ENCODE peak calls at places on chromosomes 11 and 22, in eight cellular contexts. N is heart right ventricle, U is tibial nerve, G is breast epithelium, Z is lung, W is foreskin keratinocyte, X is adrenal gland, F is AG09319. O is an unnamed sample.
A peak's percentile ranks its signal among the peaks of the same experiment; 100 is the strongest.

GRCh38 chr22:25111579-25112517 is 87.8 kb upstream of the CRYBB3 start:
- DNase-seq in U (no peak), G (peak; percentile 78), Z (peak; percentile 75), W (peak; percentile 29), N (no peak), X (peak; percentile 74), F (no peak), O (no peak)

GRCh38 chr11:90805172-90805571 is 582.3 kb upstream of the CHORDC1 start:
- DNase-seq in G (no peak), U (no peak), X (no peak), W (peak; percentile 66), N (no peak), F (no peak), Z (no peak), O (peak; percentile 35)

GRCh38 chr11:14657841-14658240 is 14.2 kb downstream of the PDE3B start:
- DNase-seq in X (no peak), U (no peak), F (no peak), Z (no peak), G (no peak), W (no peak), N (no peak), O (no peak)

GRCh38 chr22:36443198-36443770 is 38.2 kb downstream of the TXN2 start:
- DNase-seq in W (peak; percentile 56), N (no peak), X (no peak), F (no peak), G (no peak), U (no peak), Z (no peak), O (no peak)

GRCh38 chr11:15911377-15912044 is 444.8 kb downstream of the SOX6 start:
- DNase-seq in X (peak; percentile 25), W (no peak), F (no peak), G (no peak), Z (peak; percentile 44), N (peak; percentile 74), U (peak; percentile 54), O (no peak)

GRCh38 chr11:15258433-15259350 is 144.0 kb downstream of the INSC start:
- DNase-seq in N (no peak), G (no peak), X (no peak), W (peak; percentile 23), F (no peak), Z (no peak), U (no peak), O (peak; percentile 18)

GRCh38 chr11:72793081-72793451 is 781 bp downstream of the STARD10 start:
- DNase-seq in F (no peak), X (no peak), W (no peak), U (no peak), G (no peak), N (no peak), Z (no peak), O (no peak)

GRCh38 chr11:113457784-113458183 is 17.4 kb downstream of the DRD2 start:
- DNase-seq in Z (no peak), G (no peak), U (no peak), N (no peak), X (no peak), W (no peak), F (no peak), O (no peak)

GRCh38 chr11:92787638-92788037 is 181.8 kb upstream of the MTNR1B start:
- DNase-seq in G (no peak), W (no peak), F (no peak), U (no peak), Z (no peak), X (no peak), N (no peak), O (no peak)

GRCh38 chr22:22099833-22100812 is 117.5 kb upstream of the TOP3B start:
- DNase-seq in F (no peak), G (no peak), N (no peak), U (no peak), W (no peak), Z (no peak), X (no peak), O (no peak)

GRCh38 chr11:86724137-86724536 is 51.7 kb upstream of the ME3 start:
- DNase-seq in G (no peak), N (no peak), F (no peak), X (no peak), W (peak; percentile 79), Z (no peak), U (no peak), O (peak; percentile 39)
- TF ChIP-seq CTCF in G (no peak), N (no peak), F (no peak), X (no peak), W (no peak), Z (no peak), U (no peak), O (no peak)

GRCh38 chr11:119478711-119479285 is 55.8 kb upstream of the THY1 start:
- DNase-seq in W (no peak), F (no peak), X (no peak), G (peak; percentile 7), U (no peak), N (no peak), Z (no peak), O (no peak)

GRCh38 chr11:119480375-119481020 is 57.5 kb upstream of the THY1 start:
- DNase-seq in W (no peak), N (no peak), X (peak; percentile 4), Z (no peak), U (no peak), G (peak; percentile 27), F (no peak), O (no peak)

GRCh38 chr11:119481667-119482400 is 58.9 kb upstream of the THY1 start:
- DNase-seq in U (no peak), X (peak; percentile 50), N (peak; percentile 33), F (no peak), G (peak; percentile 47), W (peak; percentile 7), Z (no peak), O (no peak)

GRCh38 chr11:119481021-119481666 is 58.2 kb upstream of the THY1 start:
- DNase-seq in U (peak; percentile 76), G (peak; percentile 92), X (peak; percentile 83), W (peak; percentile 72), F (peak; percentile 92), Z (peak; percentile 78), N (peak; percentile 82), O (peak; percentile 87)

DNA sequence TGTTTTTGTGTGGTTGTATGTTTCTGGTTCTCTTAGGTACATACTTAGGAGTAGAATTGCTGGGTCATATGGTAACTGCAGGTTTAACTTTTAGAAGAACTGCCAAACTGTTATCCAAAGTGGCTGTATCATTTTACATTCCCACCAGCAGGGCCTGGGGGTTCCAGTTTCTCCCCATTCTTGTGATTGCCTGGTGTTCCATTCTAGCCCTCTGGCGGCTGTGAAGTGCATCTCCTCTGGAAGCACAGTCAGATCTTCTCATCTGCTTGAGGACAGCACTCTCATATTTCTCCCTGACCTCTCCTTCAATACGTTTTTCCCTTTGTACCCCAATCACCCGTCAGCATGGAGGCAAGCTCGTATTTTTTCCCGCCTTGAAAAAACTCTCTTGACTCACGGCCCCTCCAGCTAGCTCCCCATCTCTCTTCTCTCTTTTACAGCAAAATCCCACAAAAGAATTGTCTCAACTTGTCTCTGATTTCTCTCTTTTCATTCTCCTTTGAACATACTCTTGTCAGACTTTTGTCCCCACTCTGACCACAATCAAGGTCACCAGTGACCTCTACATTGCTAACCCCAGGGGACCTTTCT is 56.8 kb upstream of the THY1 start:
- DNase-seq in F (no peak), U (no peak), Z (no peak), N (no peak), G (peak; percentile 36), X (peak; percentile 4), W (no peak), O (no peak)
- TF ChIP-seq CTCF in F (peak; percentile 60), U (no peak), Z (no peak), N (no peak), G (no peak), X (no peak), W (peak; percentile 64), O (no peak)

DNA sequence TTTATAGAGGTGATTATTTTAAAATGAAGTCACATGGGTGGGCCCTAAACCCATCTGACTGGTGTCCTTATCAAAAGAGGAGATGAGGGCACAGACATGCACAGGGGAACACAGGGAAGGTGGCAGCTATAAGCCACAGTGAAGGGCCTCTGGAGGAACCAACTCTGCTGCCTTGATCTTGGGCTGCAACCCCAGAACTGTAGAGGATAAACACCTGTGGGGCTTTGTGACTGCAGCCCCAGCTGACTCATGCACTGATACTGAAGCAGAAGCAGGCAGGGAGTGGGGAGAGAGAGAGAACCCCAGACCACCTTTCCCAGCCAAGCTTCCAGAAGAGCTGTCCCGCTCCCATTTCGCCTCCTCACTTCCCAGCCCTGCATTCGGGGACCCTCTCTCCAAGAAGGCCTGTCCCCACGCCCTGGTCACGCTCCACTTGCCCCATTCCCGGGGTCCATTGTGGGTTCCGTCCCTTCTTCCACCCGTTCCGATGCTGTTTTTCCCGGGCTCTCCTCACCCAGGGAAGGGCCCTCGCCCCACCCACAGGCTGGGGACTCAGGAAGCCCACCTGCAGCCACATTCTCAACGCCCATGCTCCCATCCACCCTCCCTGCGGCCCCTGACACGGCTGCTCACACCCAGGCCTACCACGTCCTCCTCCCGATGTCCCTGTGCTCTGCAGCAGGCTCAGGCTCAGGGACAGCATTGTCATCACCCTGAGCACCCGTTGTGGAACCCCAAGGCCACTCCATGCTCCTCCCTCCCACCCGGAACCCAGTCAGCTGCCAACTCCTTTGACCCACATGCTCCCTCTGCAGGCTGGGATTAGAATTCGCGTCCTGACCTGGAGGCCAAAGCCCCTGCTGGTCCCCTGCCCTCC is 90.8 kb upstream of the SHANK2 start:
- DNase-seq in X (peak; percentile 90), F (no peak), N (no peak), U (no peak), Z (peak; percentile 45), G (no peak), W (no peak), O (peak; percentile 63)
- TF ChIP-seq CTCF in X (peak; percentile 39), F (peak; percentile 53), N (peak; percentile 28), U (no peak), Z (peak; percentile 7), G (peak; percentile 61), W (peak; percentile 65), O (no peak)

GRCh38 chr22:41021039-41021654 is 70.0 kb downstream of the RBX1 start:
- DNase-seq in Z (no peak), W (peak; percentile 12), N (peak; percentile 18), F (no peak), U (no peak), G (no peak), X (peak; percentile 19), O (peak; percentile 6)

GRCh38 chr22:41023299-41023623 is 69.1 kb upstream of the EP300 start:
- DNase-seq in N (no peak), G (no peak), X (peak; percentile 17), Z (no peak), F (no peak), U (no peak), W (no peak), O (no peak)

GRCh38 chr22:41022470-41023298 is 69.7 kb upstream of the EP300 start:
- DNase-seq in X (peak; percentile 95), N (peak; percentile 94), F (peak; percentile 75), G (peak; percentile 89), Z (peak; percentile 92), W (peak; percentile 63), U (peak; percentile 89), O (peak; percentile 67)

DNA sequence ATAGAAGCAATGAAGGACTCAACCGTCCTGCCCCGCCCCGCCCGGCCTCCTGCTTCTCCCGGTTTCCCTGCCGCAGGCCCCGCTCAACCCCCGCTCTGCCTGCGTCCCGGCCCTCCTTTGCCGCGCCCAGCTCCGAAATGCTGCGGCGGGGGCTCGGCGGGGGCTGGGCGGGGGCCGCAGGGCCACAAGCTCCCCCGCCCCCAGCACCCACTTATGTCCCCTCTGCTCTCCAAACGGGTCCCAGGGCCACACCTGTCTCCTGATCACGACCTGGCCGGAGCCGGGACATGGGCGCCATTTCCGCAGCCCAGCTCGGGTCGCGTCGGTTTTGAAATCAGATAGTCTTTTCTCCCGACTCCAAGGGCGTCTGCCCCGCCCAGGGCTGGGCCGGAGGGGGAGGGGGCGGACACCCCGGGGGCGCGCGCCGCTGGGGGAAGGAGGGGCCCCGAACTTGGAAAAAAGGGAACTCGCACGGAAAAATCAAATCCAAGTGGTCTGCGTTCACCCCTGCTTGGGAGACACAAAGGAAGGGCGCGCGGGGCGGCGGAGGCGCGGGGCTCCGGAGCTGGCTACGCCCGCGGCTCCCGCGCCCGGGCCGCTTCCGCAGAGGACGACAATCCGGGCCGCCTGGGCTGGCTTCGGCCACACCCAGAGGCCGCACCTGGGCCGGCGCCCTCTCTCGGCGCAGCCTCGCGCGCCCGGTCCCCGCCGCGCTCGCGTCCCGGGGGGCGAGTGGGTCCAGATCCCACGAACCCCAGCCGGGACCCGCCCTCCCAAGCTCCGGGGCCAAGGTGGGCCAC is 70.5 kb upstream of the EP300 start:
- DNase-seq in W (peak; percentile 49), Z (peak; percentile 82), X (peak; percentile 73), N (peak; percentile 80), U (peak; percentile 46), F (no peak), G (peak; percentile 79), O (peak; percentile 56)
- TF ChIP-seq CTCF in W (peak; percentile 42), Z (no peak), X (no peak), N (no peak), U (peak; percentile 10), F (no peak), G (no peak), O (no peak)